ENCODE peak calls at places on chromosomes 7 and 10, in four cellular contexts. One of them, this sample, is unnamed.

GRCh38 chr7:155466814-155467675 is 9.1 kb downstream of the EN2 start:
- DNase-seq in effector CD4-positive, alpha-beta T cell: no peak
- DNase-seq in foreskin fibroblast: no peak
- DNase-seq in aorta: no peak
- DNase-seq in this sample: no peak

GRCh38 chr7:50142421-50143113 is 49.5 kb upstream of the ZPBP start:
- DNase-seq in effector CD4-positive, alpha-beta T cell: peak; percentile 34
- DNase-seq in foreskin fibroblast: peak; percentile 6
- DNase-seq in aorta: no peak
- DNase-seq in this sample: no peak

GRCh38 chr10:123043409-123043925 is 34.7 kb downstream of the ACADSB start:
- DNase-seq in effector CD4-positive, alpha-beta T cell: peak; percentile 26
- DNase-seq in foreskin fibroblast: peak; percentile 45
- DNase-seq in aorta: no peak
- DNase-seq in this sample: peak; percentile 23

GRCh38 chr7:131285558-131285957 is 42.1 kb upstream of the MKLN1 start:
- DNase-seq in effector CD4-positive, alpha-beta T cell: no peak
- DNase-seq in foreskin fibroblast: no peak
- DNase-seq in aorta: peak; percentile 57
- DNase-seq in this sample: peak; percentile 23

GRCh38 chr7:86911703-86912102 is 147.8 kb downstream of the ELAPOR2 start:
- DNase-seq in effector CD4-positive, alpha-beta T cell: no peak
- DNase-seq in foreskin fibroblast: peak; percentile 1
- DNase-seq in aorta: no peak
- DNase-seq in this sample: no peak

GRCh38 chr10:58237014-58237830 is 30.5 kb downstream of the IPMK start:
- DNase-seq in effector CD4-positive, alpha-beta T cell: no peak
- DNase-seq in foreskin fibroblast: peak; percentile 76
- DNase-seq in aorta: no peak
- DNase-seq in this sample: no peak

GRCh38 chr7:157719008-157719682 is 382.3 kb downstream of the DNAJB6 start:
- DNase-seq in effector CD4-positive, alpha-beta T cell: no peak
- DNase-seq in foreskin fibroblast: no peak
- DNase-seq in aorta: no peak
- DNase-seq in this sample: no peak

GRCh38 chr7:70668606-70669358 is 463.2 kb upstream of the GALNT17 start:
- DNase-seq in effector CD4-positive, alpha-beta T cell: no peak
- DNase-seq in foreskin fibroblast: no peak
- DNase-seq in aorta: peak; percentile 81
- DNase-seq in this sample: peak; percentile 2

GRCh38 chr10:14466256-14466655 is 135.5 kb upstream of the FRMD4A start:
- DNase-seq in effector CD4-positive, alpha-beta T cell: no peak
- DNase-seq in foreskin fibroblast: no peak
- DNase-seq in aorta: no peak
- DNase-seq in this sample: peak; percentile 82

GRCh38 chr10:58266003-58266825 is 1.5 kb downstream of the IPMK start:
- DNase-seq in effector CD4-positive, alpha-beta T cell: peak; percentile 7
- DNase-seq in foreskin fibroblast: peak; percentile 66
- DNase-seq in aorta: no peak
- DNase-seq in this sample: no peak

GRCh38 chr10:104580321-104580720 is 60.8 kb upstream of the SORCS3 start:
- DNase-seq in effector CD4-positive, alpha-beta T cell: no peak
- DNase-seq in foreskin fibroblast: peak; percentile 73
- DNase-seq in aorta: no peak
- DNase-seq in this sample: no peak

GRCh38 chr10:114691442-114691941 is 33.4 kb upstream of the ABLIM1 start:
- DNase-seq in effector CD4-positive, alpha-beta T cell: no peak
- DNase-seq in foreskin fibroblast: no peak
- DNase-seq in aorta: no peak
- DNase-seq in this sample: no peak

GRCh38 chr7:143518521-143518920 is 40.8 kb downstream of the TAS2R41 start:
- DNase-seq in effector CD4-positive, alpha-beta T cell: no peak
- DNase-seq in foreskin fibroblast: no peak
- DNase-seq in aorta: no peak
- DNase-seq in this sample: no peak